ENCODE peak calls at places on chromosomes 11 and 22, in five cellular contexts. H is GM12878, D is SJSA1, Q is psoas muscle, K is MM.1S. P is an unnamed sample.

GRCh38 chr11:3130269-3131071 is 34.6 kb downstream of the OSBPL5 start:
- DNase-seq in H (no peak), D (no peak), Q (peak; percentile 44), K (no peak), P (peak; percentile 20)

GRCh38 chr11:104610597-104610996 is 287.7 kb downstream of the CASP12 start:
- DNase-seq in H (no peak), D (no peak), Q (no peak), K (no peak), P (no peak)

GRCh38 chr11:74249496-74249895 is 61.9 kb downstream of the P4HA3 start:
- DNase-seq in H (no peak), D (no peak), Q (no peak), K (no peak), P (no peak)

GRCh38 chr22:22197993-22198402 is 46.6 kb upstream of the VPREB1 start:
- DNase-seq in H (no peak), D (no peak), Q (no peak), K (no peak), P (no peak)

GRCh38 chr22:28141614-28142013 is 222.6 kb upstream of the PITPNB start:
- DNase-seq in H (no peak), D (peak; percentile 85), Q (no peak), K (no peak), P (no peak)

GRCh38 chr11:115724709-115725108 is 220.5 kb upstream of the CADM1 start:
- DNase-seq in H (no peak), D (peak; percentile 9), Q (no peak), K (no peak), P (no peak)

GRCh38 chr22:44692662-44693007 is 9.4 kb upstream of the PRR5 start:
- DNase-seq in H (no peak), D (no peak), Q (no peak), K (no peak), P (no peak)

GRCh38 chr22:18954941-18955571 is 19.0 kb upstream of the PRODH start:
- DNase-seq in H (no peak), D (no peak), Q (no peak), K (no peak), P (no peak)

GRCh38 chr11:86062719-86063118 is 6.2 kb downstream of the PICALM start:
- DNase-seq in H (no peak), D (peak; percentile 44), Q (no peak), K (no peak), P (no peak)

GRCh38 chr11:61552108-61552635 is 28.7 kb downstream of the SYT7 start:
- DNase-seq in H (no peak), D (no peak), Q (no peak), K (no peak), P (peak; percentile 46)

GRCh38 chr22:50032941-50033601 is 20.5 kb upstream of the IL17REL start:
- DNase-seq in H (no peak), D (no peak), Q (no peak), K (no peak), P (no peak)

GRCh38 chr11:71452354-71453020 is 516 bp upstream of the NADSYN1 start:
- DNase-seq in H (no peak), D (no peak), Q (no peak), K (peak; percentile 6), P (peak; percentile 52)

GRCh38 chr11:28671326-28671725 is 563.1 kb downstream of the METTL15 start:
- DNase-seq in H (no peak), D (no peak), Q (no peak), K (no peak), P (no peak)

GRCh38 chr11:10457901-10458300 is 2.8 kb downstream of the AMPD3 start:
- DNase-seq in H (no peak), D (no peak), Q (no peak), K (no peak), P (no peak)

GRCh38 chr11:72239849-72240460 is 4.0 kb downstream of the PHOX2A start:
- DNase-seq in H (no peak), D (no peak), Q (peak; percentile 67), K (no peak), P (peak; percentile 72)

GRCh38 chr11:123374622-123374968 is 55.5 kb upstream of the GRAMD1B start:
- DNase-seq in H (no peak), D (no peak), Q (no peak), K (no peak), P (peak; percentile 31)

GRCh38 chr11:61411589-61411988 is 18.2 kb downstream of the CPSF7 start:
- DNase-seq in H (no peak), D (no peak), Q (no peak), K (no peak), P (no peak)

GRCh38 chr22:37462983-37463382 is 23.2 kb downstream of the MFNG start:
- DNase-seq in H (no peak), D (no peak), Q (no peak), K (no peak), P (no peak)

GRCh38 chr11:88604255-88604654 is 266.7 kb upstream of the CTSC start:
- DNase-seq in H (no peak), D (no peak), Q (no peak), K (no peak), P (no peak)

GRCh38 chr22:49420651-49421050 is 407.0 kb downstream of the BRD1 start:
- DNase-seq in H (no peak), D (no peak), Q (no peak), K (no peak), P (no peak)

GRCh38 chr22:48646216-48646925 is 1181.3 kb downstream of the BRD1 start:
- DNase-seq in H (no peak), D (no peak), Q (no peak), K (no peak), P (no peak)

GRCh38 chr11:2535673-2536439 is 91.0 kb downstream of the KCNQ1 start:
- DNase-seq in H (no peak), D (no peak), Q (peak; percentile 9), K (no peak), P (peak; percentile 23)

GRCh38 chr22:42814616-42815015 is 42.5 kb downstream of the ARFGAP3 start:
- DNase-seq in H (no peak), D (no peak), Q (no peak), K (no peak), P (no peak)

GRCh38 chr11:33445761-33446161 is 188.6 kb downstream of the HIPK3 start:
- DNase-seq in H (no peak), D (no peak), Q (no peak), K (no peak), P (no peak)

GRCh38 chr22:34036936-34037335 is 116.7 kb upstream of the LARGE1 start:
- DNase-seq in H (no peak), D (no peak), Q (no peak), K (peak; percentile 27), P (no peak)

GRCh38 chr11:75238595-75239245 is 1.9 kb upstream of the TPBGL start:
- DNase-seq in H (no peak), D (no peak), Q (no peak), K (no peak), P (no peak)

GRCh38 chr11:74546752-74547151 is 45.6 kb upstream of the POLD3 start:
- DNase-seq in H (no peak), D (no peak), Q (no peak), K (no peak), P (no peak)

GRCh38 chr11:88036701-88037100 is 138.5 kb downstream of the RAB38 start:
- DNase-seq in H (no peak), D (no peak), Q (no peak), K (no peak), P (no peak)

GRCh38 chr22:44665115-44665514 is 36.9 kb upstream of the PRR5 start:
- DNase-seq in H (no peak), D (no peak), Q (no peak), K (no peak), P (no peak)

GRCh38 chr22:46607483-46608114 is 12.6 kb upstream of the GRAMD4 start:
- DNase-seq in H (no peak), D (no peak), Q (no peak), K (no peak), P (no peak)

GRCh38 chr22:43883719-43884415 is 7.9 kb downstream of the PNPLA5 start:
- DNase-seq in H (no peak), D (no peak), Q (no peak), K (no peak), P (no peak)

GRCh38 chr11:44628730-44629361 is 63.4 kb downstream of the CD82 start:
- DNase-seq in H (no peak), D (no peak), Q (no peak), K (no peak), P (no peak)

GRCh38 chr11:69298778-69299461 is 5.0 kb downstream of the MYEOV start:
- DNase-seq in H (no peak), D (no peak), Q (no peak), K (no peak), P (no peak)
- H3K27ac ChIP-seq in H (peak overlapping the region; percentile 89), D (peak overlapping the region; percentile 94), Q (peak overlapping the region; percentile 72), K (peak overlapping the region; percentile 98), P (peak overlapping the region; percentile 89)

DNA sequence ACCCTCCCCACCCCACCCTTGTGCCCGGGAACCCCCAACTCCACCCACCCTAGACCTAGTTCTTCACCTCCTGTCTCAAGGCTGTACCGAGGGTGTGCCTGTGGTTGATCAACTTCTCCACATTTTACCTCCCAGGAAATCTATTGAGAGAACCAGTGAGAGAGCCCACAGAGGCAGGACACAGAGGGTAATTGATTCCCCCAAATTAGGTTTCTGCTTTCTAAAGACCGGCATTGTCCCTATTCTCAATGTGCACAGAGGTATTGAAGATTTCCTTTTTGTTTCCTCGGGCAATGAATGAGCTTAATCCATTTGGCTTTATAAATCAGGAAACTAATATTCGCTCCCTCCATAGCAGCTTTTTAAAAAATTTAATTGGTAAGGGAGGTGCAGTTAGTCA is 6.0 kb upstream of the LMO1 start:
- DNase-seq in H (no peak), D (no peak), Q (no peak), K (no peak), P (no peak)
- H3K27me3 ChIP-seq in H (peaks cover 8% of the 10 kb centered on the region), D (peaks cover 21% of the 10 kb centered on the region), Q (peaks cover 64% of the 10 kb centered on the region), K (peaks cover 26% of the 10 kb centered on the region), P (peaks cover 55% of the 10 kb centered on the region)

DNA sequence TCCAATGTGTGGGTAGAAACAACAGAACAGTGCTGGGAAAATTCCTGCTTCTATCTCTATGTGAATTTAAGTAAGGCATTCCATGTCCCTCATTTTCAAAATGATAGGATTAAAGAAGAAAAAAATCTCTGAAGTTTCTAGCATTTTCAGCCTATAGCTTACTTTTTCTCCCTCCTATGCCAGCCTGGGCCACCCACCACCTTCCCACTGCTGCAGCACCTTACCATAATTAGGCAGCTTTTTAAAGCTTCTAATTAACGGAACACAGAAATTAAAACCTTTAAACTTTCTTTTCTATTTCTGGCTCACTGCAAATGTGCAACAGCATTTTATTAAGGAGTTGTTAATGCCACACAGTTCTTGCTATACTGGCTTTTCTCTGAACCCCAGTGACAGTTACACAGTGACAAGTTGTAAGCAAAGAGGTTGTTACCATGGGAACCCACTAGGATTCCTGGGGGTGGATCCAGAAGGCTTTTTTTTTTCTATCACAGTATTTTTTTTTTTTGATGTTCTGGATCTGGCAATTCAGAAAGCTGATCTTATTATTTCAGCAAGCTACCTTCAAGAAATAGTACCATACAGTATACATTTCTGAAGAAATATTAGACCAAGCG is 20.2 kb downstream of the CELF1 start:
- DNase-seq in H (no peak), D (no peak), Q (no peak), K (no peak), P (no peak)
- H3K4me3 ChIP-seq in H (no peak overlapping the region), D (no peak overlapping the region), Q (no peak overlapping the region), K (no peak overlapping the region), P (no peak overlapping the region)

GRCh38 chr11:18264677-18265542 is 1.2 kb upstream of the SAA1 start:
- DNase-seq in H (no peak), D (no peak), Q (no peak), K (no peak), P (no peak)

GRCh38 chr11:18261721-18262120 is 4.3 kb upstream of the SAA1 start:
- DNase-seq in H (no peak), D (no peak), Q (no peak), K (no peak), P (no peak)

GRCh38 chr11:18264035-18264434 is 2.0 kb upstream of the SAA1 start:
- DNase-seq in H (peak; percentile 25), D (no peak), Q (no peak), K (no peak), P (no peak)

GRCh38 chr11:18270102-18270501 is 4.0 kb downstream of the SAA1 start:
- DNase-seq in H (no peak), D (no peak), Q (no peak), K (no peak), P (no peak)

GRCh38 chr11:18265949-18266348 is at the start of gene SAA1:
- DNase-seq in H (no peak), D (no peak), Q (no peak), K (no peak), P (no peak)
- H3K27ac ChIP-seq in H (no peak within 1 kb of the TSS), D (no peak within 1 kb of the TSS), Q (no peak within 1 kb of the TSS), K (no peak within 1 kb of the TSS), P (no peak within 1 kb of the TSS)

P was measured in heart left ventricle.